ENCODE peak calls at places on chromosomes 12 and 14, in ten cellular contexts. I is adrenal gland; V is psoas muscle; N is spleen; R is heart left ventricle; Z is astrocyte; X is breast epithelium; K is upper lobe of left lung; M is pancreas; B is effector memory CD4-positive, alpha-beta T cell. C is an unnamed sample. For H3K4me1, the result is how much of the 10 kb centered on the place peaks cover.

GRCh38 chr14:96576359-96576758 is 74.2 kb downstream of the PAPOLA start:
- DNase-seq in I (no peak), V (no peak), N (no peak), R (no peak), Z (no peak), X (no peak), K (no peak), M (no peak), B (no peak), C (no peak)

GRCh38 chr14:74048291-74048690 is 29.1 kb downstream of the BBOF1 start:
- DNase-seq in I (no peak), V (no peak), N (no peak), R (no peak), Z (peak), X (no peak), K (no peak), M (no peak), B (no peak), C (no peak)

GRCh38 chr14:73729556-73730265 is 15.5 kb upstream of the PNMA1 start:
- DNase-seq in I (no peak), V (no peak), N (no peak), R (no peak), Z (no peak), X (no peak), K (no peak), M (no peak), B (no peak), C (peak)

GRCh38 chr12:87784350-87784749 is 244.9 kb downstream of the C12orf50 start:
- DNase-seq in I (no peak), V (no peak), N (peak), R (no peak), Z (no peak), X (no peak), K (peak), M (peak), B (no peak), C (no peak)

GRCh38 chr12:70576341-70577282 is 60.6 kb downstream of the PTPRB start:
- DNase-seq in I (no peak), V (no peak), N (no peak), R (no peak), Z (peak), X (no peak), K (no peak), M (no peak), B (no peak), C (no peak)

GRCh38 chr12:127083028-127083949 is 1183.7 kb upstream of the TMEM132C start:
- DNase-seq in I (no peak), V (no peak), N (no peak), R (no peak), Z (peak), X (no peak), K (no peak), M (no peak), B (no peak), C (no peak)

GRCh38 chr14:52522033-52522432 is 30.3 kb downstream of the TXNDC16 start:
- DNase-seq in I (no peak), V (no peak), N (no peak), R (no peak), Z (no peak), X (no peak), K (no peak), M (no peak), B (no peak), C (no peak)

GRCh38 chr12:82833461-82833860 is 146.8 kb downstream of the TMTC2 start:
- DNase-seq in I (no peak), V (no peak), N (no peak), R (no peak), Z (no peak), X (no peak), K (no peak), M (no peak), B (no peak), C (no peak)

GRCh38 chr12:69045430-69045829 is 112.5 kb upstream of the CPM start:
- DNase-seq in I (no peak), V (no peak), N (no peak), R (no peak), Z (no peak), X (no peak), K (no peak), M (no peak), B (no peak), C (no peak)

GRCh38 chr12:90943248-90943647 is 11.7 kb downstream of the CCER1 start:
- DNase-seq in I (no peak), V (no peak), N (no peak), R (no peak), Z (no peak), X (no peak), K (no peak), M (no peak), B (no peak), C (no peak)

GRCh38 chr14:106622200-106622745 is 1095.9 kb downstream of the TMEM121 start:
- DNase-seq in I (no peak), V (no peak), N (no peak), R (no peak), Z (no peak), X (no peak), K (no peak), M (no peak), B (no peak), C (peak)

DNA sequence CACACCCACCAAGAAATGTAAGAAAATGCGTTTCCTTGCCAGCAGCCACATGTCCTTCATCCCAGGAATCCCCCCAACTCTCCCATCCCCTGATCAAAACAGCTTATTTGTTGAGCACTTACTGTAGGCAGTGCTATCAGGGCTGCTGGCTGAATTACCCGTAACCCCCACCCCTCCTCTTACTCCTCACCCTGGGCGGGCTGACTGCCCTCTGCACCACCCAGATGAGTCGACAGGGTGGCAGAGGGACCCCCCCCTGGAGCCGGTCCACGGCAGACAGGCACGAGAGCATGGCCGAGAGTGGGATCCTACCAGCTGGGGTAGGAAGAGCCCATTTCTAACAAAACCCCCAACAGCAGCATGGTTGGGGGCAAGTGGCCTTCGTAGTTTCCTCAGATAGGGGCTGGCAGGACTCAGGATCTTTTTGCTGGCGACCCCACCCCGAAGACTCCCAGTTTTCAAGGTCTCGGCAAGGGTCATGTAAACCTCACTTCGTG is 1.1 kb upstream of the RHOF start:
- DNase-seq in I (peak), V (peak), N (peak), R (no peak), Z (no peak), X (no peak), K (peak), M (peak), B (no peak), C (peak)
- H3K4me1 ChIP-seq in I (half or more), V (half or more), N (half or more), R (under half), Z (half or more), X (under half), K (half or more), M (under half), B (half or more), C (half or more)

GRCh38 chr12:18171571-18171970 is 81.6 kb upstream of the RERGL start:
- DNase-seq in I (no peak), V (no peak), N (no peak), R (no peak), Z (peak), X (no peak), K (no peak), M (no peak), B (no peak), C (no peak)
- H3K4me1 ChIP-seq in I (under half), V (under half), N (under half), R (under half), Z (under half), X (under half), K (under half), M (under half), B (under half), C (under half)

GRCh38 chr14:53603994-53604393 is 352.6 kb downstream of the BMP4 start:
- DNase-seq in I (no peak), V (no peak), N (no peak), R (no peak), Z (no peak), X (no peak), K (no peak), M (no peak), B (no peak), C (no peak)

GRCh38 chr14:53610947-53611346 is 345.7 kb downstream of the BMP4 start:
- DNase-seq in I (no peak), V (no peak), N (no peak), R (no peak), Z (no peak), X (no peak), K (no peak), M (no peak), B (no peak), C (no peak)

GRCh38 chr14:53605562-53605961 is 351.1 kb downstream of the BMP4 start:
- DNase-seq in I (no peak), V (no peak), N (no peak), R (no peak), Z (no peak), X (no peak), K (no peak), M (no peak), B (no peak), C (no peak)

GRCh38 chr14:53609009-53609408 is 347.6 kb downstream of the BMP4 start:
- DNase-seq in I (no peak), V (no peak), N (no peak), R (no peak), Z (no peak), X (no peak), K (no peak), M (no peak), B (no peak), C (no peak)

DNA sequence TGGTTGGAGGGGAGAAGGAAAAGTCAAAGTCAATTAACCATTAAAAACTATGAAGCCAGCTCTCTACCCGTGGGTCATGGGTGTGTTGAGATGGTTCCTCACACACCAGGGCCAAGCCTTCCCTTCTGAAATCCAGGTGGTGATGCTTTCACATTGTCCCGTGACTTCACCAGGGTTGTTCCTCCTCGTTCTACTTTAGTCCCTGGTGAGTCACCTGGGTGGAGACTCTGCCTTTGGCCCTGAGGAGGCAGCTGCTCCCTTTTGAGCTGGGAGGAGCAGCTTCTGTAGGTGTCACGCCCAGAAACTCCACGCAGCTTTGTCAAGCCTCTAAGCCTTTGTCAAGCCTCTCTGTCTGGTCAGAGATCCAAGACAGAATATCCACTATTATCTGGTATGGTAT is 348.3 kb downstream of the BMP4 start:
- DNase-seq in I (no peak), V (no peak), N (no peak), R (no peak), Z (no peak), X (no peak), K (no peak), M (no peak), B (no peak), C (peak)
- H3K4me1 ChIP-seq in I (under half), V (under half), N (under half), R (under half), Z (under half), X (under half), K (under half), M (under half), B (under half), C (under half)

DNA sequence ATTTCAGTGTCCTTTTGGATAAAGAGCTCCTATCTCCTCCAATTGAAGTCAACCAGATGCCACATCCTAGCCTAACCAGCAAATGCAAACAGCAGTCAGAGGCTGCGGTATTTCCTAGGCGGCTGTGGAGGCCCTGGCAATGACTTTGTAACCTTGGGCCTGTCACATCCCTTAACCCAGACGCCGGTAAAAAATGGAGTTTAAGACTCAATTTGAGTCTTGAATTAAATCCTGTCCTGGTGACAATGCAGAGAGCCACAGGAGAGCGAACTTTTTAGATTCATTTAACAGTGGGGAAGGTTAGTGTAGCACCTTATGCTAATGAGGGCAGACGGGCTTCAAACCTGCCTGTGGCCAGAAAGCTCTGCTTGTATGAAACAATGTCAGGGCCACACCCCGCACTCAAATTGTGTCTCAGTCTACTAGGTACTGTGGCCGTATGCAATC is 1.3 kb downstream of the C12orf75 start:
- DNase-seq in I (no peak), V (no peak), N (no peak), R (no peak), Z (no peak), X (no peak), K (no peak), M (no peak), B (no peak), C (peak)
- H3K4me1 ChIP-seq in I (under half), V (under half), N (under half), R (under half), Z (half or more), X (under half), K (under half), M (under half), B (under half), C (under half)

DNA sequence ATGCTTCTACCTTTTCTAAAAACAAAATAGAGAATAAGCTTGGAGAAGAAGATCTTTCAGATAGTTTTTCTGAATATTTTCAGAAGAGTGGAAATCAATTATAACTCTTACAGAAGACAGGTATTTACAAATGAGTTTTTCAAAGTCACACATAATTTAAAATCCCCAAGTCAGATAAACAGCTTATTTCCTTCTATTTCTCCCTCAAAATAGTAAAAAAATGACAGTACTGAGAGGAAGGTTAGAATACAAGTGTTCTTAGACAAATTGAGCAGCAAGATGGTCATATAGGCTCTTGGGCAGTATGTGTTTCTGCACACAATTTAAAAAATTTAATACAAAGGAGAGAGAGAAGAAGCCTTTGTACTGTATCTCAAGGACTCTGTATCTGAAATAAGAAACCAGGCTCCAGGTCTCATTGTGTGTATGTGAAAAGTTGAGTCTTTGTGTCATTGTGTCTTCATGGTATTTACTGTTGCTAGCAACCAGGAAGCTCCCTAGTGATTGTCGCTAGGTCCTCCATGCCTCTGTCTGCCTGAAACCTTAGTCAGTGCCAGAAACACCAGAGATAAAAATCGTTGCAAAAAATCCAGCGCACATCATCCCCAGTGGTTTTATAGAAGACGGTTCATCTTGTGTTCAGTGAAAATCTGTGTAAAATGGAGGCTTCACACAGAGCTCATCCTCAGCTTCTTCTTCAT is 12.9 kb upstream of the TUBA1A start:
- DNase-seq in I (peak), V (no peak), N (no peak), R (no peak), Z (peak), X (no peak), K (no peak), M (no peak), B (no peak), C (no peak)
- H3K4me1 ChIP-seq in I (under half), V (under half), N (under half), R (under half), Z (under half), X (under half), K (under half), M (under half), B (under half), C (under half)

GRCh38 chr12:6608592-6609311 is 1.6 kb upstream of the CHD4 start:
- DNase-seq in I (peak), V (peak), N (peak), R (no peak), Z (no peak), X (peak), K (no peak), M (no peak), B (no peak), C (peak)
- H3K4me1 ChIP-seq in I (under half), V (under half), N (half or more), R (under half), Z (under half), X (under half), K (under half), M (under half), B (under half), C (under half)

GRCh38 chr12:14950421-14950820 is 11.0 kb downstream of the ARHGDIB start:
- DNase-seq in I (no peak), V (no peak), N (no peak), R (no peak), Z (peak), X (no peak), K (no peak), M (no peak), B (no peak), C (no peak)
- H3K4me1 ChIP-seq in I (under half), V (under half), N (half or more), R (under half), Z (under half), X (under half), K (half or more), M (under half), B (half or more), C (under half)

GRCh38 chr14:87332001-87332400 is 661.0 kb downstream of the GALC start:
- DNase-seq in I (no peak), V (no peak), N (no peak), R (no peak), Z (peak), X (no peak), K (no peak), M (no peak), B (no peak), C (no peak)
- H3K4me1 ChIP-seq in I (under half), V (under half), N (under half), R (under half), Z (under half), X (under half), K (under half), M (under half), B (under half), C (under half)

GRCh38 chr14:68395585-68395984 is 397.3 kb downstream of the ZFP36L1 start:
- DNase-seq in I (peak), V (no peak), N (no peak), R (peak), Z (peak), X (no peak), K (no peak), M (no peak), B (no peak), C (no peak)
- H3K4me1 ChIP-seq in I (under half), V (under half), N (half or more), R (under half), Z (under half), X (under half), K (half or more), M (under half), B (under half), C (under half)

GRCh38 chr14:64513271-64513670 is 8.7 kb downstream of the ZBTB1 start:
- DNase-seq in I (no peak), V (no peak), N (no peak), R (no peak), Z (no peak), X (no peak), K (no peak), M (no peak), B (no peak), C (no peak)

GRCh38 chr14:64516969-64517368 is 12.4 kb downstream of the ZBTB1 start:
- DNase-seq in I (no peak), V (no peak), N (no peak), R (no peak), Z (no peak), X (no peak), K (no peak), M (no peak), B (no peak), C (no peak)

GRCh38 chr14:64510825-64511679 is 6.5 kb downstream of the ZBTB1 start:
- DNase-seq in I (peak), V (no peak), N (no peak), R (peak), Z (peak), X (peak), K (no peak), M (no peak), B (no peak), C (no peak)

GRCh38 chr14:64518229-64518628 is 13.7 kb downstream of the ZBTB1 start:
- DNase-seq in I (no peak), V (no peak), N (no peak), R (no peak), Z (no peak), X (no peak), K (no peak), M (no peak), B (no peak), C (no peak)

DNA sequence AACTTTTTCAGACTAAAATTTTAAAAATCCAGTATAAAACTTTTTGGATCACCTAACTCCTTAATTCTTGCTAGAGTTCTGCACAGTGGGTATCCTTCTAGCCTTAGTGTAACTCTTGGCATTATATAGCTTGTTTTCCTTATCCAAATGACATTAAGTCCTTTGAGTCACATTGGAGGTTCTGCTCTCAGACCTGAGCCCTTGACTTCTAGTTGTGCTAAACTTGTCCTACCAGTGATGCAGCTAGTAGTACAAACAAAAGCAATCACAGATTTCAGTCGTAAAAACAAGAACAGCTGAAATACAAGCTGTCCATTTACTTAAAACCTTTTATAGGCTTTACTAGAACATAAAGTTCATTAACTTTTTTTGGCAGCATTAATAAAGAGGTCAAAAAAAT is 10.5 kb downstream of the ZBTB1 start:
- DNase-seq in I (no peak), V (no peak), N (no peak), R (no peak), Z (no peak), X (no peak), K (no peak), M (no peak), B (no peak), C (no peak)
- H3K4me1 ChIP-seq in I (under half), V (under half), N (half or more), R (under half), Z (under half), X (under half), K (under half), M (under half), B (under half), C (under half)